ENCODE peak calls at places on chromosome 4, in nine cellular contexts. M, S, D, O, B, I, L, X and J are unnamed samples.

GRCh38 chr4:12203945-12204344 is 775.3 kb upstream of the HS3ST1 start:
- DNase-seq in M (no peak), S (no peak), D (no peak), O (no peak), B (no peak), I (no peak), L (no peak), X (no peak), J (no peak)

GRCh38 chr4:8707045-8707781 is 114.6 kb downstream of the CPZ start:
- DNase-seq in M (peak), S (no peak), D (no peak), O (no peak), B (no peak), I (no peak), L (no peak), X (no peak), J (no peak)

GRCh38 chr4:29711226-29711625 is 1008.9 kb upstream of the PCDH7 start:
- DNase-seq in M (no peak), S (no peak), D (no peak), O (no peak), B (peak), I (no peak), L (no peak), X (peak), J (no peak)

GRCh38 chr4:22483551-22483981 is 32.3 kb downstream of the ADGRA3 start:
- DNase-seq in M (no peak), S (peak), D (peak), O (no peak), B (peak), I (no peak), L (no peak), X (peak), J (no peak)

GRCh38 chr4:128349921-128350320 is 62.3 kb upstream of the PGRMC2 start:
- DNase-seq in M (no peak), S (no peak), D (peak), O (no peak), B (peak), I (no peak), L (no peak), X (peak), J (no peak)

GRCh38 chr4:147731611-147732515 is at the start of gene ARHGAP10:
- DNase-seq in M (peak), S (no peak), D (peak), O (peak), B (peak), I (peak), L (peak), X (peak), J (peak)

GRCh38 chr4:27018076-27018475 is 157.4 kb downstream of the STIM2 start:
- DNase-seq in M (no peak), S (no peak), D (no peak), O (no peak), B (no peak), I (no peak), L (no peak), X (no peak), J (no peak)

GRCh38 chr4:85748654-85749053 is 273.7 kb downstream of the ARHGAP24 start:
- DNase-seq in M (no peak), S (no peak), D (no peak), O (no peak), B (no peak), I (no peak), L (no peak), X (no peak), J (no peak)

GRCh38 chr4:19329631-19330030 is 922.1 kb upstream of the SLIT2 start:
- DNase-seq in M (no peak), S (no peak), D (peak), O (no peak), B (peak), I (no peak), L (no peak), X (no peak), J (no peak)

GRCh38 chr4:189409158-189409557 is 531.5 kb upstream of the FRG1 start:
- DNase-seq in M (no peak), S (no peak), D (no peak), O (no peak), B (no peak), I (no peak), L (no peak), X (no peak), J (no peak)

GRCh38 chr4:61468091-61468720 is 268.1 kb downstream of the ADGRL3 start:
- DNase-seq in M (no peak), S (no peak), D (peak), O (no peak), B (peak), I (no peak), L (no peak), X (no peak), J (no peak)

GRCh38 chr4:3414421-3415279 is 27.1 kb upstream of the HGFAC start:
- DNase-seq in M (no peak), S (no peak), D (no peak), O (no peak), B (no peak), I (no peak), L (no peak), X (no peak), J (no peak)

GRCh38 chr4:37726666-37727065 is 40.5 kb upstream of the RELL1 start:
- DNase-seq in M (no peak), S (no peak), D (peak), O (no peak), B (peak), I (no peak), L (no peak), X (peak), J (no peak)

GRCh38 chr4:141258558-141258957 is 37.9 kb downstream of the ZNF330 start:
- DNase-seq in M (no peak), S (no peak), D (no peak), O (no peak), B (no peak), I (no peak), L (no peak), X (no peak), J (no peak)

GRCh38 chr4:162061214-162061613 is 102.6 kb downstream of the FSTL5 start:
- DNase-seq in M (no peak), S (no peak), D (no peak), O (no peak), B (no peak), I (no peak), L (no peak), X (no peak), J (no peak)

GRCh38 chr4:30821891-30822612 is 101.9 kb downstream of the PCDH7 start:
- DNase-seq in M (no peak), S (no peak), D (no peak), O (no peak), B (peak), I (no peak), L (no peak), X (peak), J (no peak)

GRCh38 chr4:165184220-165184619 is 23.1 kb upstream of the KLHL2 start:
- DNase-seq in M (no peak), S (no peak), D (no peak), O (no peak), B (no peak), I (no peak), L (no peak), X (no peak), J (no peak)

GRCh38 chr4:147409350-147409749 is 71.5 kb upstream of the EDNRA start:
- DNase-seq in M (no peak), S (no peak), D (no peak), O (no peak), B (peak), I (no peak), L (no peak), X (no peak), J (no peak)

GRCh38 chr4:124757121-124757520 is 44.6 kb upstream of the ANKRD50 start:
- DNase-seq in M (no peak), S (no peak), D (peak), O (no peak), B (peak), I (no peak), L (no peak), X (peak), J (no peak)

GRCh38 chr4:185016946-185017797 is 1.1 kb upstream of the HELT start:
- DNase-seq in M (no peak), S (no peak), D (no peak), O (no peak), B (peak), I (no peak), L (no peak), X (no peak), J (no peak)

GRCh38 chr4:185017964-185018772 is at the start of gene HELT:
- DNase-seq in M (no peak), S (no peak), D (no peak), O (no peak), B (no peak), I (no peak), L (no peak), X (no peak), J (no peak)

GRCh38 chr4:185013715-185014114 is 4.6 kb upstream of the HELT start:
- DNase-seq in M (no peak), S (no peak), D (no peak), O (no peak), B (no peak), I (no peak), L (no peak), X (no peak), J (no peak)

GRCh38 chr4:185016101-185016940 is 2.0 kb upstream of the HELT start:
- DNase-seq in M (no peak), S (no peak), D (no peak), O (no peak), B (no peak), I (no peak), L (no peak), X (no peak), J (no peak)

DNA sequence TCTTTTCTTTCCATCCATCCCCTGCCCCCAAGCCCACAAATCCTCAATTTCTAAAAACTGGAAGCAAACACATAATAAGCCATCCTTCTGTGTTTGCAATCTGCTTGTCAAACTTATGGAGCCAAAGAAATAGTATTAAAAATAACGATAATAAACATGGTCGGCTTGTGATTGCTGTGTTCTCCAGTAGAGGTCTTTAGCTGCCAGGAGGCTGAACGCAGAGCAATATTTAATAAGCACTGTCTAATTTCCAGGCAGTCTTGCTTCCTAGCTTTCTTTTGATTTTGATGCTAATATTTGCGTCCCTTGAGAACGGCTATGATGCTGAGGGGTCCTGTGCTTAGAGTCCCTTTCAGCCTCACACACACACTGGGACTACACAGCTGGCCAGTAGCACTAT is 3.2 kb upstream of the HELT start:
- DNase-seq in M (no peak), S (no peak), D (no peak), O (no peak), B (peak), I (no peak), L (no peak), X (no peak), J (no peak)
- TF ChIP-seq CTCF in M (no peak), S (no peak), D (no peak), O (no peak), B (peak), I (no peak), L (no peak), X (peak), J (no peak)

GRCh38 chr4:75048208-75048879 is 115.4 kb downstream of the PARM1 start:
- DNase-seq in M (no peak), S (no peak), D (no peak), O (no peak), B (no peak), I (no peak), L (no peak), X (no peak), J (no peak)
- TF ChIP-seq CTCF in M (peak), S (peak), D (no peak), O (no peak), B (peak), I (no peak), L (no peak), X (peak), J (no peak)

GRCh38 chr4:156971623-156972369 is at the start of gene PDGFC:
- DNase-seq in M (peak), S (no peak), D (peak), O (peak), B (peak), I (peak), L (no peak), X (peak), J (peak)
- TF ChIP-seq CTCF in M (peak), S (no peak), D (peak), O (peak), B (no peak), I (no peak), L (no peak), X (peak), J (no peak)

GRCh38 chr4:7652906-7653305 is 218.2 kb upstream of the PSAPL1 start:
- DNase-seq in M (no peak), S (no peak), D (no peak), O (no peak), B (no peak), I (no peak), L (no peak), X (no peak), J (no peak)
- TF ChIP-seq CTCF in M (no peak), S (no peak), D (no peak), O (no peak), B (no peak), I (no peak), L (no peak), X (no peak), J (no peak)

DNA sequence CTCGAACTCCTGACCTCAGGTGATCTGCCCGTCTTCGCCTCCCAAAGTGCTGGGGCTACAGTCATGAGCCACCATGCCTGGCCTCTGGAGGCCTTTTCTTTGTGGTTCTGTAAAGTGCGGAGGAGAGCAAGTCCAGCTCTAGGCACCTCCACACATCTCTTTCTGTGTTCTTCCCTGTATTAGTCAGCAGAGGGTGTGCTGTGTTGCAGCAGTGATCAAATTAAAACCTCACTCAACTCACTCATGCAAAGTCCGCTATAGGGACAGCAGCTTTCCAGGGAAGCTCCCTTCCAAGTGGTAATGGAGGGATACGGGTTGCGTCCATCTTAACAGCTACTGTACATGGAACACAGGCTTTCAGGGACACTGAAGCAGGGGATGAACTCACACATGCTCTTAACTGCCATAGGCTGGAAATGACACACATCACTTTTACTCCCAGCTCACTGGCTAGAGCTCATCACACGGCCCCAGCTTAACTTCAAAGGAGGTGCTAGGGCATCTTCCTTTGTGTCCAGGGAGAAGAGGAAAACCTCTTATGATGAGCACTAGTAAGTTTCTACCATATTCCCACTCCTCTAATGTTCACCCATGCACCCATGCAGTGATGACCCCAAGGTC is 36.0 kb upstream of the CCNG2 start:
- DNase-seq in M (no peak), S (no peak), D (no peak), O (no peak), B (peak), I (peak), L (no peak), X (no peak), J (no peak)
- TF ChIP-seq CTCF in M (no peak), S (peak), D (no peak), O (no peak), B (peak), I (peak), L (peak), X (no peak), J (no peak)

GRCh38 chr4:151798678-151799416 is 38.0 kb upstream of the GATB start:
- DNase-seq in M (no peak), S (peak), D (no peak), O (no peak), B (no peak), I (peak), L (no peak), X (no peak), J (no peak)

GRCh38 chr4:151799417-151800030 is 38.7 kb upstream of the GATB start:
- DNase-seq in M (no peak), S (no peak), D (no peak), O (no peak), B (no peak), I (no peak), L (no peak), X (no peak), J (no peak)

GRCh38 chr4:151797853-151798252 is 37.0 kb upstream of the GATB start:
- DNase-seq in M (no peak), S (no peak), D (no peak), O (no peak), B (no peak), I (no peak), L (no peak), X (no peak), J (no peak)

GRCh38 chr4:151804821-151805220 is 44.0 kb upstream of the GATB start:
- DNase-seq in M (no peak), S (no peak), D (no peak), O (no peak), B (no peak), I (no peak), L (no peak), X (no peak), J (no peak)

GRCh38 chr4:151801547-151802516 is 41.0 kb upstream of the GATB start:
- DNase-seq in M (peak), S (no peak), D (no peak), O (peak), B (peak), I (peak), L (peak), X (peak), J (peak)
- TF ChIP-seq CTCF in M (peak), S (peak), D (peak), O (peak), B (peak), I (peak), L (peak), X (peak), J (peak)

GRCh38 chr4:28225005-28225404 is 1364.4 kb downstream of the STIM2 start:
- DNase-seq in M (no peak), S (no peak), D (no peak), O (peak), B (peak), I (no peak), L (no peak), X (peak), J (no peak)
- TF ChIP-seq CTCF in M (peak), S (no peak), D (peak), O (peak), B (peak), I (no peak), L (no peak), X (peak), J (no peak)

DNA sequence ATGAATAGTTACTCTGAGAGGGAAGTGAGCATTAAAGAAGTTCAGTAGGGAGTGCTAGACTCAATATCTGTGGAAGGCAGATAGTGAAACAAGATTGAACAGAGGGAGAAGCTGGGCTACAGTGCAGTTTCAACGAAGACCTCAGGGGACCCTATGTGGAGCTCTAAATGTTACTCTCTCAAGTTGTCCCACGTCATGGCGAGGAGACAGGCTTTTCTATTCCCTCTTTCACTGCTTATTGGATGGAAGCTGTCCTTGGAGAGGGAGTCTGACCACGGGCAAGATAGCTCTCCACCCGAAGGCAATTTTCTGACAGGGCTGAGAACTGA is 42.3 kb upstream of the CCSER1 start:
- DNase-seq in M (no peak), S (no peak), D (no peak), O (no peak), B (no peak), I (no peak), L (no peak), X (no peak), J (no peak)
- TF ChIP-seq CTCF in M (no peak), S (no peak), D (no peak), O (no peak), B (no peak), I (no peak), L (no peak), X (no peak), J (no peak)